ENCODE peak calls at places on chromosome 5, in nine cellular contexts. T, O, X, K, F, W, B, G and A are unnamed samples.

GRCh38 chr5:18238321-18238720 is 604.1 kb downstream of the TAF11L14 start:
- DNase-seq in T (no peak), O (no peak), X (no peak), K (no peak), F (no peak), W (no peak), B (no peak), G (no peak), A (no peak)

GRCh38 chr5:26894719-26895263 is 143.6 kb downstream of the CDH9 start:
- DNase-seq in T (no peak), O (no peak), X (no peak), K (no peak), F (no peak), W (no peak), B (no peak), G (no peak), A (no peak)

GRCh38 chr5:75059887-75060286 is 7.5 kb upstream of the GCNT4 start:
- DNase-seq in T (no peak), O (no peak), X (no peak), K (no peak), F (no peak), W (no peak), B (no peak), G (no peak), A (no peak)

GRCh38 chr5:159099049-159099760 is 511 bp downstream of the EBF1 start:
- DNase-seq in T (no peak), O (no peak), X (peak; percentile 36), K (no peak), F (no peak), W (no peak), B (no peak), G (no peak), A (no peak)

GRCh38 chr5:180494510-180495181 is 467 bp downstream of the CNOT6 start:
- DNase-seq in T (peak; percentile 74), O (peak; percentile 56), X (peak; percentile 51), K (peak; percentile 8), F (no peak), W (peak; percentile 12), B (peak; percentile 26), G (peak; percentile 38), A (peak; percentile 44)

GRCh38 chr5:83255268-83255667 is 177.9 kb downstream of the XRCC4 start:
- DNase-seq in T (no peak), O (no peak), X (no peak), K (no peak), F (no peak), W (no peak), B (no peak), G (no peak), A (no peak)

GRCh38 chr5:125120012-125120411 is 373.6 kb upstream of the ZNF608 start:
- DNase-seq in T (no peak), O (no peak), X (no peak), K (no peak), F (no peak), W (no peak), B (no peak), G (no peak), A (no peak)

GRCh38 chr5:115986358-115986757 is 24.1 kb downstream of the LVRN start:
- DNase-seq in T (no peak), O (no peak), X (no peak), K (no peak), F (no peak), W (no peak), B (no peak), G (no peak), A (no peak)

DNA sequence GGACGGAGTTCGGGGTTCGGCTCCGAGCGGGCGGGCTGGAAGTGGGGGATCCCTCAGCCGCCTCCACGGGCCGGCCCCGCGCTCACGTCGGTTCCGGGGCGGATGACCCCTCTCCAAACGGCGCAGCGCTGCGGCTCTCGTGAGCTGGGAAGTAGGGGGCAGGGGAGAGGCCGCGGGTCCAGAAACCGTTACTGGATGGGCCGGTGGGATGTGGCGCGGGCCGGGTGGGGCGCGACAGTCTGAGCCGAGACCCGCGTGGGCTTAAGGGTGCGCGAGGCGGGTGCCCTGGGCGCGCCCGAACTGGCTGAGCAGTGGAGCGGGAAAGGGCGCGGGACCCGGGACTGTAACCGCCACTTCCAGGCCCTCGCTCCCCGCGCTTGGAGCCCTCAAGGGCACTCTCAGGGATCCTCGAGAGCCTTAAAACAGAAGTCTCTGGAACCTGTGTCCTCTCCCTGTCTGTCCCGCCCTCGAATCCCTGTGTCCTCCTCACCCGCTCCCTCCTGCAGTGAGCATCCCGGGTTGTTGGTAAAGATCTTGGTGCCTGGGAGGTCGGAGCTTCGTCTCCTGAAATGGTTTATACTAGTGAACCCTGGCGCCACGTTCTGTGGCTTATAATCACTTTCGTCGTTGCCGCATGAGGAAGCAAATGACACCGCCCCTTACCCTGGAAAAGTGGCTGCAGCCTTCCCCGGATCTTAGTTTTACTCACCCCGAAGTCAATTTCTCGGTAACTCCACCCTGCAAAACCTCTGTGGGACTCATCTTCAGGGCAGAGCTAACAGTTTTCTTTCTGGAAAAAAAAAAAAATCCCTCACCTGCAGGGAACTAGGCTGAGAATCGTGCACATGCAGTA is 571 bp upstream of the MARCHF11 start:
- DNase-seq in T (no peak), O (no peak), X (no peak), K (no peak), F (no peak), W (no peak), B (no peak), G (no peak), A (peak; percentile 6)
- H3K4me3 ChIP-seq in T (peak overlapping the region; percentile 32), O (no peak overlapping the region), X (no peak overlapping the region), K (no peak overlapping the region), F (no peak overlapping the region), W (no peak overlapping the region), B (no peak overlapping the region), G (peak overlapping the region; percentile 25), A (peak overlapping the region; percentile 20)

GRCh38 chr5:3225201-3225960 is 370.3 kb upstream of the IRX1 start:
- DNase-seq in T (no peak), O (no peak), X (no peak), K (no peak), F (no peak), W (no peak), B (peak; percentile 9), G (no peak), A (no peak)

GRCh38 chr5:3226171-3226570 is 369.5 kb upstream of the IRX1 start:
- DNase-seq in T (no peak), O (no peak), X (no peak), K (no peak), F (no peak), W (no peak), B (no peak), G (no peak), A (no peak)

GRCh38 chr5:3234566-3234965 is 361.1 kb upstream of the IRX1 start:
- DNase-seq in T (no peak), O (no peak), X (no peak), K (no peak), F (no peak), W (no peak), B (no peak), G (no peak), A (no peak)

GRCh38 chr5:3230941-3231340 is 364.7 kb upstream of the IRX1 start:
- DNase-seq in T (no peak), O (no peak), X (no peak), K (no peak), F (no peak), W (no peak), B (no peak), G (no peak), A (no peak)

GRCh38 chr5:3230254-3230653 is 365.4 kb upstream of the IRX1 start:
- DNase-seq in T (no peak), O (no peak), X (no peak), K (no peak), F (no peak), W (no peak), B (no peak), G (no peak), A (no peak)
- TF ChIP-seq POLR2A in T (no peak), O (no peak), X (no peak), K (no peak), F (no peak), W (no peak), B (no peak), G (no peak), A (no peak)

GRCh38 chr5:142769251-142769792 is 855 bp upstream of the ARHGAP26 start:
- DNase-seq in T (no peak), O (no peak), X (no peak), K (no peak), F (no peak), W (no peak), B (no peak), G (peak; percentile 27), A (peak; percentile 19)

GRCh38 chr5:142769793-142770649 is at the start of gene ARHGAP26:
- DNase-seq in T (peak; percentile 98), O (peak; percentile 99), X (peak; percentile 98), K (peak; percentile 97), F (peak; percentile 70), W (peak; percentile 93), B (peak; percentile 96), G (peak; percentile 98), A (peak; percentile 98)

GRCh38 chr5:142777108-142777507 is 6.9 kb downstream of the ARHGAP26 start:
- DNase-seq in T (no peak), O (no peak), X (no peak), K (no peak), F (no peak), W (no peak), B (no peak), G (no peak), A (no peak)

GRCh38 chr5:142770650-142771609 is 753 bp downstream of the ARHGAP26 start:
- DNase-seq in T (peak; percentile 84), O (peak; percentile 59), X (peak; percentile 62), K (peak; percentile 17), F (no peak), W (peak; percentile 69), B (no peak), G (peak; percentile 62), A (peak; percentile 58)

DNA sequence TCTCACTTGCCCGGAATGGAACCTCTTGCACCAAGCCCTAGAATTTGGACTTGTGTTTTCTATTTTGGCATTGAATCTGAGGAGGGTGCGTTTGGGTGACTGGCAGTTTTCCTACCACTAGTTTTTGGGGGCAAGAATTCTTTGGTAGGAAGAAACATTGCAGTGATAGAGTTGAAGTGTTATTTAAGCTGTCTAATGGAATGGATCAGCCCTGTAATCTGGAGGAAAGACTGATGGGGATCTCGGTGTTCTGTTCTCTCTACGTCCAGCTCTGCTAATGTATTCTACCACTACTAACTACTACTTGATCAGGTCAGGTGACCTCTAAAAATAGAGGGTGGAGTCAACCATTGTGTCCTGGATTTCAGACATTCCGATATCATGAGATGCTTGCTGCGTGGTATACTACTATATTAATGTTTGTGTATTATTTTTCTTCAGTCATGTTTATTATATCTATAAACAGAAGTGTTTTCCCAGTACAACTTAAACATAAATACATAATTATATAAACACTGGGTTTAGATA is 2.7 kb downstream of the ARHGAP26 start:
- DNase-seq in T (no peak), O (no peak), X (no peak), K (no peak), F (no peak), W (no peak), B (no peak), G (no peak), A (no peak)
- H3K4me3 ChIP-seq in T (no peak overlapping the region), O (no peak overlapping the region), X (no peak overlapping the region), K (peak overlapping the region; percentile 8), F (no peak overlapping the region), W (no peak overlapping the region), B (no peak overlapping the region), G (peak overlapping the region; percentile 85), A (no peak overlapping the region)

GRCh38 chr5:176647870-176648466 is 684 bp downstream of the TSPAN17 start:
- DNase-seq in T (peak; percentile 86), O (peak; percentile 66), X (peak; percentile 73), K (peak; percentile 11), F (no peak), W (no peak), B (peak; percentile 43), G (peak; percentile 77), A (peak; percentile 77)

GRCh38 chr5:176647030-176647869 is at the start of gene TSPAN17:
- DNase-seq in T (peak; percentile 100), O (peak; percentile 100), X (peak; percentile 100), K (peak; percentile 100), F (peak; percentile 92), W (peak; percentile 96), B (peak; percentile 100), G (peak; percentile 100), A (peak; percentile 100)

GRCh38 chr5:176646707-176647029 is 616 bp upstream of the TSPAN17 start:
- DNase-seq in T (no peak), O (no peak), X (no peak), K (no peak), F (no peak), W (no peak), B (no peak), G (no peak), A (no peak)

GRCh38 chr5:176650354-176650884 is 3.1 kb downstream of the TSPAN17 start:
- DNase-seq in T (no peak), O (no peak), X (no peak), K (no peak), F (no peak), W (no peak), B (no peak), G (no peak), A (no peak)

DNA sequence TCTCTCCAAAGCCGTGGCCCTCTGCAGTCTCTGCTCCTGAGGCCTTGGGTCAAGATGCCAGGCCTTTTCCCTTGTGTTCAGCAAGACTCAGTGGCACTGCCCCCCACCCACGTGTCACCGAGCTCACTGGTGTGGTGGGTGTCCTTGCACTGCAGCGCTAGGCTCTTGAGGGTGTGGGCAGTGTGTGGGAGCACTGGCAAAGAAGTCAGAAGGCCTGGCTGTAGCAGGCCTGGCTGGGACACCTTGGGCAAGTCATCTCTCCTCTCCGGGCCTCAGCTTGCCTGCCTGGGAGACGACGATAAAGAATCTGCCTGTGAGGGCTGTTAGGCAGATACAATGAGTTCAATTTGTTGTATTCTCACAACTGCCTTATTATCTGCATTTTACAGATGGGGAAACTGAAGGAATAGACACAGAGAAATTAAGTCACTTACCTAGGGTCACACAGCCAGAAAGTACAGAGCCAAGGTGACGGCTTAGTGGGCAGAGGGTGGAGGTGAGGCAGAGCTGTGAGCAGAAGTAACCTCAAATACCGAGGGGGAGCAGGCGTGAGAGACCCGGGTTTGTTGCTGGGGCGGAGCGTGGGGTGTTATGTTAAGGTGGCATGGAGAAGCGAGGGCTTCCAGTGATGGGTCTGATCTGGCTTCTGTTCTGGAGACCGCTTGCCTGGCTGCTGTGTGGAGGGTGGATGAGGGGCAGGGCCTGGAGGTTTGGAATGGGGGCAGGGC is 1.3 kb downstream of the TSPAN17 start:
- DNase-seq in T (no peak), O (no peak), X (no peak), K (no peak), F (no peak), W (no peak), B (no peak), G (no peak), A (no peak)
- TF ChIP-seq POLR2A in T (no peak), O (no peak), X (no peak), K (no peak), F (no peak), W (no peak), B (no peak), G (no peak), A (no peak)